ENCODE peak calls at places on chromosome 20, in eight cellular contexts. Q is AG10803, D is A549, W is heart right ventricle, X is spleen, J is neural progenitor cell, Z is dorsolateral prefrontal cortex, G is brain microvascular endothelial cell. L is an unnamed sample.

GRCh38 chr20:33298391-33298790 is 15.4 kb downstream of the BPIFB1 start:
- DNase-seq in Q (no peak), D (no peak), W (no peak), X (no peak), J (no peak), Z (no peak), G (no peak), L (no peak)

GRCh38 chr20:46040902-46041535 is 12.0 kb downstream of the SLC12A5 start:
- DNase-seq in Q (no peak), D (peak), W (peak), X (no peak), J (peak), Z (no peak), G (no peak), L (peak)

GRCh38 chr20:53547664-53548239 is 45.9 kb downstream of the ZNF217 start:
- DNase-seq in Q (peak), D (peak), W (no peak), X (no peak), J (peak), Z (no peak), G (peak), L (peak)

GRCh38 chr20:58550661-58551060 is 35.5 kb upstream of the APCDD1L start:
- DNase-seq in Q (peak), D (no peak), W (no peak), X (no peak), J (no peak), Z (no peak), G (peak), L (peak)

GRCh38 chr20:50077818-50078601 is 34.9 kb downstream of the UBE2V1 start:
- DNase-seq in Q (no peak), D (no peak), W (no peak), X (peak), J (no peak), Z (peak), G (no peak), L (no peak)

GRCh38 chr20:35462351-35462750 is 7.0 kb downstream of the CEP250 start:
- DNase-seq in Q (no peak), D (no peak), W (no peak), X (no peak), J (no peak), Z (no peak), G (no peak), L (no peak)

GRCh38 chr20:37195018-37195417 is 15.7 kb upstream of the MROH8 start:
- DNase-seq in Q (no peak), D (no peak), W (no peak), X (no peak), J (no peak), Z (no peak), G (no peak), L (no peak)

GRCh38 chr20:37892001-37892400 is 10.9 kb upstream of the VSTM2L start:
- DNase-seq in Q (no peak), D (no peak), W (no peak), X (no peak), J (no peak), Z (no peak), G (no peak), L (no peak)

GRCh38 chr20:57400821-57401564 is 9.8 kb downstream of the RBM38 start:
- DNase-seq in Q (no peak), D (no peak), W (no peak), X (peak), J (no peak), Z (no peak), G (no peak), L (no peak)

GRCh38 chr20:57398901-57399535 is 7.8 kb downstream of the RBM38 start:
- DNase-seq in Q (no peak), D (no peak), W (no peak), X (peak), J (peak), Z (no peak), G (no peak), L (no peak)

GRCh38 chr20:57399587-57400261 is 8.5 kb downstream of the RBM38 start:
- DNase-seq in Q (no peak), D (no peak), W (peak), X (peak), J (no peak), Z (no peak), G (no peak), L (peak)

GRCh38 chr20:57401565-57401918 is 10.3 kb downstream of the RBM38 start:
- DNase-seq in Q (no peak), D (no peak), W (no peak), X (no peak), J (no peak), Z (no peak), G (no peak), L (no peak)

GRCh38 chr20:57400262-57400701 is 9.1 kb downstream of the RBM38 start:
- DNase-seq in Q (no peak), D (no peak), W (no peak), X (peak), J (no peak), Z (no peak), G (no peak), L (no peak)
- TF ChIP-seq CTCF in Q (no peak), D (no peak), W (peak), X (peak), J (peak), Z (peak), G (peak), L (no peak)

GRCh38 chr20:47400685-47401084 is 44.2 kb upstream of the ZMYND8 start:
- DNase-seq in Q (no peak), D (no peak), W (no peak), X (no peak), J (no peak), Z (no peak), G (no peak), L (no peak)
- H3K4me3 ChIP-seq in Q (no peak), D (no peak), W (no peak), X (no peak), J (no peak), Z (no peak), G (no peak), L (no peak)

DNA sequence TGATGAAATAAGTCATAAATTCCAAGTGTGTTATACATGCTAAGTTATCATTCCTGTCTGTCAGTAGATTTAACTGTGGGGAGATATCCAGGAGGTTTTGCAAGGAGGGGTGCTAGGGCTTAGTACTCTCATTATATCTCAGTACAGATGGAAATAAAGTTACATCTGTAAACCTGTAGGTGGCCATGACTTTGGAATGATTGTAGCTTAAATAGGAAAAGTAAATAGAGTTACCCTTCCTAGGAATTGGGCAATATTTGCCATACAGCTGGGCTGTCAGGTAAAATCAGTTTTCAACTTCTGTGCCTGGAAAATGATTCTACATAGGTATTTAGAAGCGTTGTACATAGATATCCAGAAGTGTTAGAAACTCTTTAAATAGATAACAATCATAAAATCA is 19.8 kb upstream of the TGM3 start:
- DNase-seq in Q (no peak), D (no peak), W (no peak), X (no peak), J (no peak), Z (no peak), G (no peak), L (no peak)
- TF ChIP-seq CTCF in Q (no peak), D (no peak), W (no peak), X (no peak), J (no peak), Z (no peak), G (no peak), L (no peak)

DNA sequence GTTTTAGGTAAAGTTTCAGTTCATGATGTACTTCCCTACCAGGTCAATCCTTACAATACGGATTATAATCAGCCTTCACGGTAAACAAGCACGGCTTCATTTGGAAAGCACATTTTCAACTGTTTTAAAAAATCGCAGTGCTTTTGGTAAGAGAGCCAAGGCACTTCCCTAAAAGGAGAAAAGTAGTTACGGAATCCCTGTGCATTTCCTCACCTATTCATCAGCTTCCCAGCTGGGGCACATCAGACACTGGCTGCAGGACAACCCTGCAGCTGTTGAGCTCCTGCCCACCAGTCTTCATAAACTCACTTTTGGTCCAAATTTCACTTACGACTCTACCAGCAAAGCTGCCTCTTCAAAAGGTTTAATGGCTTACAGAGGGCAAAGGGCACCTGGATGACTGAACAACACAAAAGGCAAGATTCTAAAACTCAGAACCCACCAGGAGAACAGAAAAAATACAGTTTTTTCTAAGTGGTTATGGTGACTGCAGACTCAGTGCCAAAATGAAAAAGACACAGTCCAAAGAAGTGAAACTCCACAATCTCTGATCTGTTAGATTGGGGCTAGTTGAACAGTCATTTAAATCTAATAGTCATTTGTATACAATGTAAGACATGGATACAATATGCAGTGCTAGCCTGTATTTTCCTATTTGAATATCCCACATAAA is 7.5 kb downstream of the SNX5 start:
- DNase-seq in Q (peak), D (no peak), W (peak), X (no peak), J (no peak), Z (no peak), G (no peak), L (peak)
- H3K4me3 ChIP-seq in Q (peak), D (no peak), W (no peak), X (no peak), J (peak), Z (no peak), G (no peak), L (no peak)

L was measured in fibroblast of villous mesenchyme.